ENCODE peak calls at places on chromosomes 13 and 19, in five cellular contexts. K is body of pancreas; C is CD8-positive, alpha-beta memory T cell; Y is neural progenitor cell; D is CD4-positive, alpha-beta memory T cell. P is an unnamed sample.

GRCh38 chr13:112967666-112968379 is 1.2 kb upstream of the MCF2L start:
- DNase-seq in K (no peak), C (no peak), Y (peak; percentile 68), D (no peak), P (no peak)

GRCh38 chr13:24680258-24680920 is at the start of gene ATP12A:
- DNase-seq in K (peak; percentile 20), C (peak; percentile 20), Y (peak; percentile 81), D (peak; percentile 25), P (no peak)

GRCh38 chr19:29098863-29099481 is 114.0 kb downstream of the UQCRFS1 start:
- DNase-seq in K (peak; percentile 47), C (no peak), Y (no peak), D (no peak), P (peak; percentile 84)

GRCh38 chr19:38195237-38195636 is 28.8 kb downstream of the DPF1 start:
- DNase-seq in K (no peak), C (no peak), Y (no peak), D (no peak), P (no peak)

GRCh38 chr19:51777570-51778460 is 16.8 kb downstream of the FPR2 start:
- DNase-seq in K (peak; percentile 75), C (no peak), Y (peak; percentile 85), D (peak; percentile 28), P (peak; percentile 85)

GRCh38 chr13:114062341-114062740 is 70.1 kb downstream of the RASA3 start:
- DNase-seq in K (no peak), C (no peak), Y (no peak), D (no peak), P (no peak)

GRCh38 chr13:98273067-98273823 is 96.2 kb upstream of the RNF113B start:
- DNase-seq in K (no peak), C (no peak), Y (no peak), D (no peak), P (no peak)

GRCh38 chr13:36344886-36345437 is 1.2 kb downstream of the SPART start:
- DNase-seq in K (no peak), C (no peak), Y (peak; percentile 34), D (peak; percentile 57), P (peak; percentile 59)

GRCh38 chr13:30119476-30119875 is 187.9 kb downstream of the KATNAL1 start:
- DNase-seq in K (no peak), C (no peak), Y (no peak), D (peak; percentile 20), P (no peak)

DNA sequence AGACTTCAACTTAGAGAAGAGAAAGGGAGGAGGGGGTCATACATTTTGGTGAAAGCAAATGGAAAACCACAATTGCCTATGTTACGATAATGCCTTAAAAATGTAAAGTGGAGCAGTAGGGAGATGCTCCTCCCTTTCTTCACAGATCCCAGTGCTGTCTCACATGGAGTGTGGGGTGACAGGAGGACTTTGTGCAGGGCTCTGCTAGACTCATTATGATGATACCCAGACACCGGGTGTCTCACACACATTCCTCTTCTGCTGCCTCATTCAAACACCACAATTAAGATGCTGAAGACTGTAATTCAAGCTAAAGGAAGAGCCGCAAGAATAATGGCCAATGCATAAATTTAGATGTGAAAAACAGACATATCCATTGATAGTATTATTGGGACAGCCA is 150.6 kb downstream of the LHFPL6 start:
- DNase-seq in K (no peak), C (no peak), Y (no peak), D (no peak), P (no peak)
- H3K27ac ChIP-seq in K (peak overlapping the region; percentile 43), C (no peak overlapping the region), Y (no peak overlapping the region), D (no peak overlapping the region), P (no peak overlapping the region)

GRCh38 chr19:18202759-18203407 is 959 bp downstream of the RAB3A start:
- DNase-seq in K (peak; percentile 16), C (no peak), Y (peak; percentile 48), D (no peak), P (peak; percentile 72)
- H3K27ac ChIP-seq in K (no peak overlapping the region), C (no peak overlapping the region), Y (no peak overlapping the region), D (peak overlapping the region; percentile 54), P (peak overlapping the region; percentile 68)

GRCh38 chr13:39856714-39857113 is 201.3 kb downstream of the COG6 start:
- DNase-seq in K (no peak), C (no peak), Y (no peak), D (no peak), P (no peak)
- H3K27ac ChIP-seq in K (no peak overlapping the region), C (no peak overlapping the region), Y (no peak overlapping the region), D (no peak overlapping the region), P (no peak overlapping the region)

GRCh38 chr19:4229179-4229931 is at the start of gene EBI3:
- DNase-seq in K (peak; percentile 22), C (no peak), Y (no peak), D (no peak), P (no peak)
- H3K27ac ChIP-seq in K (no peak within 1 kb of the TSS), C (no peak within 1 kb of the TSS), Y (no peak within 1 kb of the TSS), D (no peak within 1 kb of the TSS), P (no peak within 1 kb of the TSS)

GRCh38 chr19:40056505-40056904 is 474 bp upstream of the ZNF780B start:
- DNase-seq in K (no peak), C (no peak), Y (no peak), D (no peak), P (no peak)
- H3K27ac ChIP-seq in K (peak overlapping the region; percentile 64), C (peak overlapping the region; percentile 72), Y (no peak overlapping the region), D (peak overlapping the region; percentile 72), P (peak overlapping the region; percentile 61)

GRCh38 chr13:41643502-41643901 is 186.2 kb downstream of the RGCC start:
- DNase-seq in K (no peak), C (no peak), Y (no peak), D (no peak), P (no peak)
- H3K27ac ChIP-seq in K (peak overlapping the region; percentile 68), C (no peak overlapping the region), Y (no peak overlapping the region), D (no peak overlapping the region), P (no peak overlapping the region)

DNA sequence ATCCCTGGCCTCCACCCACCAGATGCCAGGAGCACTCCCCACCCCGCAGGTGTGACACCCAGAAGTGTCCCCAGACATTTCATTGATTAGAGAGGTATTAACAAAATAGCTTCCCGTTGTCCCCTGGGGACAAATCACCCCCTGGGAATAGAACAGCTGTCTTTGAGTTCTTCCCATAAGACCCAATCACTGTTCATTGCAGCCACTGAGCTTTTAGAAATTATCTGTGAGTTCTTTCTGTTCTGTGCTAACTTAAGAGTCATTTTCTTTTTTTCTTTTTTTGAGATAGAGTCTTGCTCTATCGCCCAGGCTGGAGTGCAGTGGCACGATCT is 32.8 kb downstream of the MYO9B start:
- DNase-seq in K (no peak), C (no peak), Y (no peak), D (no peak), P (no peak)
- H3K27ac ChIP-seq in K (peak overlapping the region; percentile 55), C (no peak overlapping the region), Y (no peak overlapping the region), D (no peak overlapping the region), P (peak overlapping the region; percentile 92)

GRCh38 chr19:19256072-19256969 is 16.8 kb downstream of the TM6SF2 start:
- DNase-seq in K (no peak), C (no peak), Y (peak; percentile 32), D (no peak), P (no peak)
- H3K27ac ChIP-seq in K (no peak overlapping the region), C (no peak overlapping the region), Y (no peak overlapping the region), D (no peak overlapping the region), P (no peak overlapping the region)